ENCODE peak calls at places on chromosome 19, in ten cellular contexts. D, R, C, P, M, B, H, J, F and T are unnamed samples.

GRCh38 chr19:38262585-38263268 is 1.6 kb upstream of the SPINT2 start:
- DNase-seq in D (no peak), H (no peak), R (no peak), C (no peak), B (no peak), M (no peak), J (no peak), P (no peak), F (no peak), T (no peak)

GRCh38 chr19:37872383-37872782 is 34.0 kb downstream of the WDR87 start:
- DNase-seq in M (no peak), R (no peak), P (no peak), F (no peak), D (no peak), B (no peak), H (no peak), C (no peak), J (no peak), T (no peak)

GRCh38 chr19:18340237-18340989 is at the start of gene PGPEP1:
- DNase-seq in B (peak; percentile 97), P (peak; percentile 79), C (peak; percentile 80), H (no peak), R (no peak), D (peak; percentile 80), M (no peak), F (peak; percentile 90), J (peak; percentile 83), T (peak; percentile 87)

GRCh38 chr19:6509118-6509971 is 7.2 kb upstream of the TUBB4A start:
- DNase-seq in P (peak; percentile 61), R (no peak), B (no peak), J (no peak), M (no peak), H (no peak), D (peak; percentile 70), F (peak; percentile 87), C (peak; percentile 63), T (no peak)

GRCh38 chr19:43504426-43505185 is at the start of gene PHLDB3:
- DNase-seq in P (peak; percentile 30), C (peak; percentile 50), B (no peak), D (peak; percentile 76), J (no peak), M (no peak), R (peak; percentile 57), H (no peak), F (peak; percentile 90), T (no peak)

GRCh38 chr19:46288896-46289588 is 7.8 kb upstream of the HIF3A start:
- DNase-seq in P (peak; percentile 35), H (no peak), J (no peak), B (no peak), M (no peak), F (no peak), D (peak; percentile 78), R (no peak), C (no peak), T (no peak)

GRCh38 chr19:4454952-4455738 is 2.4 kb downstream of the UBXN6 start:
- DNase-seq in M (no peak), D (no peak), P (no peak), R (no peak), J (no peak), H (no peak), B (no peak), C (no peak), F (no peak), T (peak; percentile 6)

GRCh38 chr19:17711851-17712250 is 7.4 kb upstream of the MAP1S start:
- DNase-seq in H (no peak), P (no peak), F (no peak), R (no peak), B (no peak), J (no peak), C (no peak), M (no peak), D (no peak), T (no peak)

GRCh38 chr19:2524840-2525723 is 49.2 kb downstream of the GADD45B start:
- DNase-seq in J (no peak), F (no peak), B (no peak), M (peak; percentile 87), H (no peak), D (no peak), P (no peak), R (no peak), C (peak; percentile 40), T (no peak)

DNA sequence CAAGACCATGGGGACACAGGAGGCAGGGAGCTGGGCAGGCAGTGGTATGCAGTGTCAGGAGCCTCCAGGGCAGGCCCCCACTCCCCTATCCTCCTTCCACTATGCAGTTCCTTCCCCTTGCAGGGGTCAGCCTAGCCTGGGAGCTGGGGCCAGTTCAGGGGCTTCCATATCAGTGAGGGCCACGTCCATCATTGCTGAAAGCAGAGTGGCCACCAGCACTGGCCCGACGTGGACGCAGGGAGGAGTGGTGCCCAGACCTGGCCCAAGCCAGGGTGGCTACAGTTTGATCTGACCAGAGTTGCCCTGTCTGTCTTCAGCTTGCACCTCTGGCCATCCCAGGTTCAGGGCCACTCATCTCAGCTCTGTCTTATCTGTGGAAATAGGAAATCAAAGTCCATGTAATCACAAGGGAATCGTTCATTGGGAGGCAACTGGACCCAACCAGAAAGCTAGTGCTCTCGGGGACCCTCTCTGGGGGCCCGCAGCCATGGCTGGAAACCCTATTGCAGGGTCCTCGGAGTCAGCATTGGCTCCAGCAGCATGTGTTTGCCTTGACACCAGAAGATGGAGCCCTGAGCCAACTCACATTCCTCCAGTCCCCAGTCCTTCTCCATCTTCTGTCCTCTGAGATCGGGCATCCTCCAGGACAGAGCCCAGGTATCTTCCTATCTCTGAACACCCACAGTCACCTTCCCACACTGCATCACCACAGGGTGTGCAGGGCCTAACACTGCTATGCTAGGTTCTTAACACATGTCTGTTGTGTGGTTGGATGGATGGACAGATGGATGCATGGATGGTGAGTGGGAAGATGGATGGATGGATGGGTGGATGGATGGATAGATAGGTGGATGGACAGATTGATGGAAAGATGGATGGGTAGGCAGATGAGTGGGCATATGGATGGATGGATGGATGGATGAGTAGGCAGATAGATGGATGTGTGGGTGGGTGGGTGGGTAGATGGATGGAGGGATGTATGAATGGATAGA is 75.7 kb upstream of the KCTD15 start:
- DNase-seq in M (no peak), D (no peak), C (no peak), J (no peak), F (peak; percentile 42), H (no peak), P (no peak), R (no peak), B (no peak), T (no peak)
- TF ChIP-seq POLR2AphosphoS5 in M (no peak), D (no peak), C (no peak), J (no peak), F (no peak), H (no peak), P (no peak), R (no peak), B (no peak), T (no peak)

GRCh38 chr19:55116232-55117062 is 990 bp downstream of the PPP1R12C start:
- DNase-seq in P (peak; percentile 78), B (peak; percentile 59), H (peak; percentile 94), J (no peak), D (peak; percentile 92), M (no peak), R (peak; percentile 44), C (peak; percentile 43), F (peak; percentile 92), T (peak; percentile 63)
- TF ChIP-seq POLR2A in P (peak; percentile 19), B (no peak), H (no peak), J (no peak), D (peak; percentile 49), M (no peak), R (no peak), C (no peak), F (no peak), T (no peak)

GRCh38 chr19:12945479-12946091 is at the start of gene RAD23A:
- DNase-seq in B (peak; percentile 99), M (peak; percentile 96), C (peak; percentile 100), R (peak; percentile 97), J (peak; percentile 99), P (peak; percentile 98), F (peak; percentile 98), D (peak; percentile 99), H (peak; percentile 99), T (peak; percentile 87)

GRCh38 chr19:12948597-12949362 is 3.1 kb downstream of the RAD23A start:
- DNase-seq in F (no peak), M (no peak), D (no peak), R (no peak), B (no peak), J (no peak), C (no peak), P (no peak), H (no peak), T (no peak)

GRCh38 chr19:12946092-12946845 is 607 bp downstream of the RAD23A start:
- DNase-seq in H (no peak), J (no peak), F (peak; percentile 90), D (peak; percentile 85), R (peak; percentile 70), B (peak; percentile 89), P (peak; percentile 82), C (peak; percentile 77), M (peak; percentile 41), T (peak; percentile 55)

GRCh38 chr19:12949363-12950284 is 4.0 kb downstream of the RAD23A start:
- DNase-seq in F (no peak), M (no peak), C (no peak), D (no peak), R (no peak), H (no peak), J (no peak), P (no peak), B (no peak), T (no peak)

GRCh38 chr19:12947702-12948596 is 2.3 kb downstream of the RAD23A start:
- DNase-seq in F (no peak), P (no peak), B (no peak), R (no peak), J (no peak), D (no peak), M (no peak), H (no peak), C (peak; percentile 48), T (no peak)
- TF ChIP-seq POLR2AphosphoS5 in F (peak; percentile 9), P (no peak), B (peak; percentile 27), R (no peak), J (no peak), D (no peak), M (peak; percentile 9), H (no peak), C (no peak), T (no peak)

DNA sequence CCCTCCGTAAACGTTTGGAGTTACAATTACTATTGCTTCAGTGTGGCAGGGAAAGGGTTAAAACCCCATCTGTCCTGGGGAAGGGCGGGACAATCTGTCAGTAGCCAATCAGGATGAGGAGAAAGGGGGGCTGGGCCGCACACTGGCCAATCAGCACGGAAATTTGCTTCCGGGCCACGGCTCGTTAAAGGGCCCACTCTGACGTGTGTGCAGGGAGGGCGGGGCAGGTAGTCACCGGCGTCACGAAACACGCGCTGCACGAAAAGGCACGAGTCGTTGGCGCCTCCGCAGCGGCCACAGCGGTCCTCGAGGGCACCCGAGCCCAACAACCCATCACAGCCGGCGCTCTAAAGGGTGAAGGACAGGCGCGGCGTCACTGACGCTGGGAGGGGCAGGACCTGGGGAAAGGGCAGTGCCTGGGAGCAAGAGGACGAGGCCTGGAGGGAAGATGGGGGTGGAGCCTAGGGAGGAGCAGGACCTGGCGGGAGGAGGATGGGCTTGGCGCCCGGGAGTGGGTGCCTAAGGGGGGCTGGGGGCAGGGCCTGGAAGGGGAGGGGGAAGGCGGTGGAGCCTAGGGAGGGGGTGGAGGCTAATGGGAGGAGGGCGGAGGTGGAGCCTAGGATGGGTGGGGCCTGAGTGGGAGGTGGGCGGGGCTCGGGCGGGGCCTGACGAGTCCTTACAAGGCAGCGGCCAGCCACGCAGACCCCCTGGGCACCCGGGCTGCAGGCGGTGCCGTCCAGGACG is 4.9 kb downstream of the ADAMTSL5 start:
- DNase-seq in P (peak; percentile 84), H (peak; percentile 98), D (peak; percentile 97), J (peak; percentile 97), C (peak; percentile 89), M (peak; percentile 94), B (peak; percentile 94), R (peak; percentile 95), F (peak; percentile 92), T (peak; percentile 87)
- TF ChIP-seq POLR2A in P (no peak), H (no peak), D (no peak), J (no peak), C (no peak), M (peak; percentile 56), B (no peak), R (no peak), F (no peak), T (no peak)